ENCODE peak calls at places on chromosome 10, in seven cellular contexts. E, O, L, C, Y, V and Q are unnamed samples.

GRCh38 chr10:132322621-132323048 is 9.4 kb upstream of the LRRC27 start:
- DNase-seq in O (peak), Y (no peak), C (no peak), V (no peak), E (no peak), L (no peak), Q (no peak)

GRCh38 chr10:24762161-24762924 is 38.7 kb upstream of the ARHGAP21 start:
- DNase-seq in C (no peak), O (no peak), E (no peak), L (no peak), V (no peak), Y (no peak), Q (peak)

GRCh38 chr10:68075550-68076004 is 494 bp upstream of the HERC4 start:
- DNase-seq in E (no peak), Y (no peak), L (no peak), C (no peak), O (no peak), V (no peak), Q (no peak)

GRCh38 chr10:19966751-19967150 is 150.5 kb downstream of the PLXDC2 start:
- DNase-seq in L (peak), C (no peak), E (no peak), O (no peak), Y (no peak), V (no peak), Q (no peak)

GRCh38 chr10:21144047-21144446 is 246.9 kb upstream of the NEBL start:
- DNase-seq in V (no peak), E (no peak), O (no peak), L (no peak), Y (no peak), C (no peak), Q (peak)

GRCh38 chr10:23314835-23315239 is 29.8 kb downstream of the C10orf67 start:
- DNase-seq in V (peak), C (peak), L (peak), E (no peak), O (peak), Y (peak), Q (no peak)

GRCh38 chr10:35480150-35480549 is 125.0 kb upstream of the GJD4 start:
- DNase-seq in V (no peak), Y (no peak), O (peak), L (no peak), C (no peak), E (no peak), Q (no peak)

GRCh38 chr10:88960854-88961253 is 8.3 kb upstream of the ACTA2 start:
- DNase-seq in C (no peak), O (no peak), V (no peak), Y (no peak), E (no peak), L (no peak), Q (no peak)

GRCh38 chr10:8731415-8732110 is 677.1 kb downstream of the GATA3 start:
- DNase-seq in E (no peak), C (no peak), Y (no peak), L (no peak), O (no peak), V (no peak), Q (no peak)

GRCh38 chr10:69056129-69056528 is 31.8 kb upstream of the SRGN start:
- DNase-seq in E (no peak), Y (no peak), O (no peak), V (no peak), L (no peak), C (no peak), Q (no peak)

GRCh38 chr10:110842305-110842952 is 29.3 kb upstream of the PDCD4 start:
- DNase-seq in Y (no peak), V (no peak), E (no peak), O (no peak), C (no peak), L (no peak), Q (no peak)

GRCh38 chr10:29946953-29947700 is 112.3 kb downstream of the JCAD start:
- DNase-seq in L (no peak), E (no peak), V (no peak), Y (no peak), C (no peak), O (no peak), Q (no peak)

GRCh38 chr10:31321396-31321941 is 2.5 kb downstream of the ZEB1 start:
- DNase-seq in Y (no peak), O (no peak), E (no peak), V (no peak), L (peak), C (no peak), Q (no peak)

GRCh38 chr10:14904316-14904732 is 25.7 kb downstream of the SUV39H2 start:
- DNase-seq in V (peak), L (peak), E (no peak), C (peak), O (peak), Y (no peak), Q (peak)

GRCh38 chr10:95336702-95337101 is 45.9 kb upstream of the PDLIM1 start:
- DNase-seq in C (peak), V (no peak), L (no peak), E (no peak), Y (no peak), O (no peak), Q (no peak)

GRCh38 chr10:93363891-93364648 is 118.1 kb downstream of the MYOF start:
- DNase-seq in C (no peak), V (no peak), L (no peak), Y (no peak), O (no peak), E (no peak), Q (no peak)

GRCh38 chr10:50379652-50380051 is 128.3 kb upstream of the ASAH2 start:
- DNase-seq in V (no peak), E (no peak), Y (no peak), C (no peak), L (no peak), O (no peak), Q (no peak)

GRCh38 chr10:88458209-88458608 is 124.9 kb downstream of the RNLS start:
- DNase-seq in O (no peak), L (no peak), E (no peak), V (no peak), C (no peak), Y (no peak), Q (no peak)

GRCh38 chr10:75612904-75613684 is 181.7 kb downstream of the LRMDA start:
- DNase-seq in L (no peak), C (no peak), Y (peak), E (no peak), V (no peak), O (no peak), Q (no peak)

GRCh38 chr10:110488944-110489343 is 8.8 kb upstream of the DUSP5 start:
- DNase-seq in C (no peak), L (no peak), O (no peak), Y (no peak), V (no peak), E (no peak), Q (no peak)

GRCh38 chr10:130810856-130811255 is 500.7 kb downstream of the TCERG1L start:
- DNase-seq in V (no peak), Y (no peak), L (no peak), E (no peak), C (no peak), O (no peak), Q (no peak)

GRCh38 chr10:30068482-30069223 is 9.3 kb upstream of the JCAD start:
- DNase-seq in C (no peak), O (no peak), L (no peak), E (no peak), V (peak), Y (no peak), Q (no peak)

DNA sequence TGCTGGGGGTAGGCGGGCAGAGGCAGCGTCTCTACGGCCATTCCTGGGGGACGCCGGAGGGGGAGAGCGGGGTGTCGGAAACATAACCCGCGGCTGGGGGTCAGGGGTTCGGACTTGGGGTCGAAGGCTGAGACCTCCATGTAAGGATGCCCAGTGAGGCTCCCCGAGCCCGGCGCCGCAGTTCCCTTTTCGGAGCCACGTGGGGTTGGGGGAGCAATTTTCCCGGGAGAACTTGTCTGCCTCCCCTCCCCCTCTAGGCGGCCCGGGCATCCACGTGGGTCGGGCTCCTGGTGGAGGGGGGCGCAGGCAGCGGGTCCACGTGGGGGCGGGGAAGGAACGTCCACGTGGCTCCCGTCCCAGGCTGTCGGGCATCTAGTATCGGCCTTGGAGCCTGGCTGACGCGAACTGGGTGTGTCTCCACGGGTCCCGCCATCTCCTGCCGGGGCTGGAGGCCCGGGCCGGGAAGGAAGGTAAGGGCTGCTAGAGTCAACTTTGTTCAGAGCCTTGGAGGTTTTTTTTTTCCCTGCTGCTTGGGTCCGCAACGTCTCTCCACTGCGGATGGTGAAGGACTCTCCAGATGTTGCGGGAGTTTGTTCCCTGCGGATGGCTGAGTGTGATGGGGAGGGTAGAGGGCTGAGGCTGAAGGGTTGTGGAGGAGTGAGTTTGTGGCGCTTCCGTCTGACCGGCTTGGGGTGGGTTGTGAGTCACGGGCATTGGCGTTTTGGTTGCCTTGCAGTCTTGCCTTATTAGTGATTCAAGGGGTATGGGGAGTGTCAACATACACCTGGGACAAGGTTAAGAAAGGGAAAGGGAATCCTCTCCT is 744 bp downstream of the PPRC1 start:
- DNase-seq in C (peak), Y (no peak), E (no peak), O (peak), V (no peak), L (peak), Q (peak)
- TF ChIP-seq JUND in C (no peak), Y (no peak), E (no peak), O (no peak), V (no peak), L (no peak), Q (no peak)

GRCh38 chr10:114380060-114380459 is 24.2 kb downstream of the AFAP1L2 start:
- DNase-seq in O (no peak), C (no peak), E (no peak), L (no peak), V (no peak), Y (no peak), Q (peak)
- TF ChIP-seq JUND in O (no peak), C (no peak), E (no peak), L (no peak), V (no peak), Y (no peak), Q (no peak)

DNA sequence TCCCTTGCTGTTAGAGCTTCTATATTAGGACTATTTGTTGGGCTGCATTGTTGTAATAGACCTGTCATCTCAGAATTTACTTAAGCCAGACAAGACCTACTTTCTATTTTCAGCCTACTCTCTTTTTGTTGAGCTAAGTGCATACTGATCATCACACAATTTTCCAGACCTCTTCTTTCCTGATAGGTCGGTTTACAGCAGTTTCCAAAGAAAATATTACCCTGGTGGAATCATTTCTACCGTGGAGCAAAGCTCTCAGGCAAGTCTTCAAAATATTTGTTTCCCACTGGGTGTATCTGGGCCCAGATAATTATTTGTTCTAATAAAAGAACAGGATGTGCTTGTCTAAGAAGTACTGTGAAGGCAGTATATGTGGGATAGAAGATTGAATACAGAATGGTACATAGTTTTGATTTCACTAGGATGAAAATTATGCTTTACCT is 412.0 kb upstream of the KLF6 start:
- DNase-seq in Y (no peak), C (no peak), E (no peak), L (no peak), V (no peak), O (no peak), Q (no peak)
- TF ChIP-seq JUND in Y (no peak), C (no peak), E (no peak), L (peak), V (no peak), O (no peak), Q (no peak)

GRCh38 chr10:127013696-127014095 is 108.5 kb downstream of the DOCK1 start:
- DNase-seq in Y (no peak), O (no peak), C (no peak), V (no peak), L (no peak), E (no peak), Q (no peak)

GRCh38 chr10:127013251-127013656 is 108.0 kb downstream of the DOCK1 start:
- DNase-seq in L (no peak), Y (no peak), O (no peak), E (no peak), C (no peak), V (no peak), Q (no peak)

GRCh38 chr10:127014671-127015070 is 109.4 kb downstream of the DOCK1 start:
- DNase-seq in Y (no peak), L (no peak), V (no peak), O (no peak), C (no peak), E (no peak), Q (no peak)

GRCh38 chr10:127012071-127012768 is 107.0 kb downstream of the DOCK1 start:
- DNase-seq in Y (no peak), O (no peak), E (no peak), L (no peak), V (no peak), C (no peak), Q (no peak)

DNA sequence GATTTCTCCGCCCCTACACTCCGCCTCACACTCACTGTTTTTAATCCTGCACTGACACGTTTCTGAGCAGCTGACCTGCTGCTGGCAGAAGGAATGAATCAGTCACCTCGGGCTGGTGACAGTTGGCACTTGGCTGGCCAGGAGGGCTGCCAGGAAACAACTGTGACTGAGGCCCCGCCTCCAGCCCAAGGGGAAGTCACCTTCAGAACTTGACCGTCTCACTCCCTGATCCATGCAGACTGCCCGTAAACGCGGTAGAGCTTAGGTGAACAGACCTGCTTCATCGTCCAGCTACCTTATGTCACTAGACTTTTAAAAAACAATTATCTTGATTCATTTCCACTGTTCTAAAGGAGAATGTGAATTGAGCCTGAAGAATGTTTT is 107.5 kb downstream of the DOCK1 start:
- DNase-seq in O (no peak), V (peak), Y (no peak), L (no peak), C (no peak), E (no peak), Q (peak)
- TF ChIP-seq JUND in O (no peak), V (peak), Y (no peak), L (no peak), C (no peak), E (no peak), Q (no peak)

GRCh38 chr10:104309980-104310978 is 28.0 kb downstream of the ITPRIP start:
- DNase-seq in O (no peak), C (no peak), V (no peak), Y (no peak), L (no peak), E (no peak), Q (no peak)
- TF ChIP-seq JUND in O (no peak), C (no peak), V (no peak), Y (no peak), L (no peak), E (no peak), Q (no peak)